ENCODE peak calls at places on chromosome X, in seven cellular contexts. Z is fibroblast of lung; Y is upper lobe of right lung; B is testis; T is A549; M is CD4-positive, alpha-beta T cell; N is tibial artery. C is an unnamed sample.

GRCh38 chrX:154369453-154370299 is 4.8 kb downstream of the FLNA start:
- DNase-seq in M (peak), B (peak), Z (peak), T (peak), N (peak), Y (peak), C (no peak)

GRCh38 chrX:53795583-53795982 is 109.1 kb upstream of the HUWE1 start:
- DNase-seq in B (no peak), T (no peak), Y (no peak), M (no peak), Z (peak), N (no peak), C (no peak)

GRCh38 chrX:649166-649565 is 18.6 kb downstream of the SHOX start:
- DNase-seq in M (no peak), B (no peak), Y (no peak), Z (no peak), T (no peak), N (no peak), C (no peak)

GRCh38 chrX:48703642-48704481 is 7.3 kb downstream of the SUV39H1 start:
- DNase-seq in T (peak), M (no peak), N (no peak), B (no peak), Z (peak), Y (no peak), C (no peak)

GRCh38 chrX:122115604-122116003 is 1068.2 kb downstream of the GLUD2 start:
- DNase-seq in T (no peak), M (no peak), B (no peak), N (no peak), Y (no peak), Z (no peak), C (no peak)

GRCh38 chrX:49892552-49892951 is 13.3 kb downstream of the USP27X start:
- DNase-seq in N (no peak), T (no peak), Z (no peak), M (no peak), B (no peak), Y (no peak), C (no peak)

GRCh38 chrX:40155617-40156471 is 58.1 kb upstream of the BCOR start:
- DNase-seq in Z (no peak), B (no peak), Y (no peak), T (peak), N (no peak), M (no peak), C (peak)

GRCh38 chrX:119726900-119727555 is 31.4 kb upstream of the SOWAHD start:
- DNase-seq in M (peak), B (no peak), T (no peak), N (no peak), Y (no peak), Z (peak), C (no peak)

GRCh38 chrX:107450823-107451509 is 1.5 kb downstream of the FRMPD3 start:
- DNase-seq in M (no peak), N (no peak), Y (no peak), T (peak), Z (no peak), B (no peak), C (no peak)

GRCh38 chrX:102155806-102156179 is at the start of gene BEX5:
- DNase-seq in T (no peak), N (peak), M (peak), B (peak), Y (peak), Z (no peak), C (no peak)

GRCh38 chrX:71304561-71304960 is 3.0 kb downstream of the ITGB1BP2 start:
- DNase-seq in B (no peak), N (no peak), T (no peak), Z (no peak), Y (no peak), M (no peak), C (no peak)

GRCh38 chrX:42710452-42710851 is 67.5 kb downstream of the PPP1R2C start:
- DNase-seq in Z (no peak), M (no peak), T (no peak), N (no peak), Y (no peak), B (no peak), C (no peak)

GRCh38 chrX:42720209-42720608 is 57.8 kb downstream of the PPP1R2C start:
- DNase-seq in N (no peak), Y (no peak), M (no peak), Z (no peak), T (no peak), B (no peak), C (no peak)

GRCh38 chrX:42715689-42716022 is 62.3 kb downstream of the PPP1R2C start:
- DNase-seq in Z (no peak), T (no peak), B (no peak), Y (no peak), N (no peak), M (no peak), C (no peak)

GRCh38 chrX:42714981-42715688 is 62.8 kb downstream of the PPP1R2C start:
- DNase-seq in N (peak), B (peak), M (peak), T (peak), Y (peak), Z (peak), C (no peak)
- TF ChIP-seq CTCF in N (no peak), B (no peak), M (peak), T (peak), Y (peak), Z (peak), C (peak)

GRCh38 chrX:86349115-86349514 is 200.9 kb downstream of the DACH2 start:
- DNase-seq in B (no peak), Z (no peak), M (no peak), Y (no peak), T (no peak), N (no peak), C (peak)

GRCh38 chrX:86348669-86349068 is 200.4 kb downstream of the DACH2 start:
- DNase-seq in T (no peak), M (no peak), B (no peak), Y (no peak), Z (no peak), N (no peak), C (peak)
- TF ChIP-seq CTCF in T (no peak), M (no peak), B (no peak), Y (no peak), Z (no peak), N (no peak), C (no peak)

GRCh38 chrX:21708116-21708515 is 49.8 kb downstream of the SMPX start:
- DNase-seq in Z (no peak), M (no peak), T (no peak), Y (no peak), B (no peak), N (no peak), C (no peak)
- TF ChIP-seq CTCF in Z (peak), M (no peak), T (no peak), Y (no peak), B (no peak), N (no peak), C (peak)

GRCh38 chrX:150052226-150052625 is 113.9 kb upstream of the EOLA2 start:
- DNase-seq in N (no peak), B (no peak), Y (no peak), T (no peak), Z (no peak), M (no peak), C (no peak)

GRCh38 chrX:150049647-150050046 is 111.4 kb upstream of the EOLA2 start:
- DNase-seq in M (no peak), Y (no peak), T (no peak), Z (no peak), B (peak), N (no peak), C (no peak)

GRCh38 chrX:150051096-150051495 is 112.8 kb upstream of the EOLA2 start:
- DNase-seq in T (no peak), Z (no peak), Y (no peak), N (no peak), M (no peak), B (no peak), C (no peak)

GRCh38 chrX:150047818-150048217 is 109.5 kb upstream of the EOLA2 start:
- DNase-seq in B (no peak), Y (no peak), T (no peak), N (no peak), Z (no peak), M (no peak), C (no peak)

DNA sequence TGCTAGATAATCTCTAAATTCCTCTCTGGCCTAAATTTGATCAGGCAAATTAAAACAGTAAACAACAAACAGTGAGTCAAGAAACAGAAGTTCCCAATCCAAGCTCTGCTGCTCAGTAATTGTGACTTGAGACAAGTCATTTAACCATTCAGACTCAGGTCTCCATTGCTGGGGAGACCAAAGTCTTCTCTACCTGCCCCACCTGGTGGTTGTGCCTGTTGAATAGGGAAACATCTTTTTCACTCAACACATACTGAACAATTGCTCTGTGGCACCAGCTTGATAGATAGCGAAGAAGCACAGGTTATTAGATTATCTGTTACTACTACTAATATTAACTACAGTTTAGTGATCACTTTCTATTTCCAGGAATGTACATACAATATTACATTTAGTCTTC is 112.1 kb upstream of the EOLA2 start:
- DNase-seq in Y (no peak), N (no peak), M (no peak), T (no peak), Z (no peak), B (no peak), C (no peak)
- TF ChIP-seq CTCF in Y (no peak), N (no peak), M (no peak), T (no peak), Z (no peak), B (no peak), C (no peak)

GRCh38 chrX:70033348-70033747 is 16.4 kb downstream of the AWAT2 start:
- DNase-seq in N (no peak), Z (no peak), T (peak), M (peak), B (peak), Y (peak), C (no peak)
- TF ChIP-seq CTCF in N (peak), Z (peak), T (peak), M (peak), B (peak), Y (peak), C (peak)

GRCh38 chrX:109266034-109266433 is 215.9 kb downstream of the GUCY2F start:
- DNase-seq in B (no peak), Z (no peak), M (no peak), N (no peak), Y (no peak), T (no peak), C (no peak)
- TF ChIP-seq CTCF in B (no peak), Z (no peak), M (no peak), N (no peak), Y (no peak), T (no peak), C (no peak)

C was measured in chondrocyte.